ENCODE peak calls at places on chromosomes 5 and 9, in eight cellular contexts. One of them, this sample, is unnamed.

GRCh38 chr9:75866273-75866871 is 24.1 kb upstream of the PCSK5 start:
- DNase-seq in omental fat pad: peak
- DNase-seq in mucosa of gallbladder: peak
- DNase-seq in WERI-Rb-1: peak
- DNase-seq in stimulated activated CD4-positive, alpha-beta T cell treated with anti-CD3 and anti-CD28 coated beads, Interleukin-2, amount 100 ng/mL, for 48 hours: peak
- DNase-seq in fibroblast of pulmonary artery: peak
- DNase-seq in M059J: peak
- DNase-seq in NCI-H748 treated with DMSO at 0.1 percent for 48 hours: no peak
- DNase-seq in this sample: peak

GRCh38 chr5:179421156-179421895 is 76.1 kb upstream of the ADAMTS2 start:
- DNase-seq in omental fat pad: no peak
- DNase-seq in mucosa of gallbladder: no peak
- DNase-seq in WERI-Rb-1: no peak
- DNase-seq in stimulated activated CD4-positive, alpha-beta T cell treated with anti-CD3 and anti-CD28 coated beads, Interleukin-2, amount 100 ng/mL, for 48 hours: no peak
- DNase-seq in fibroblast of pulmonary artery: no peak
- DNase-seq in M059J: peak
- DNase-seq in NCI-H748 treated with DMSO at 0.1 percent for 48 hours: no peak
- DNase-seq in this sample: no peak

GRCh38 chr5:131633830-131634229 is 1.2 kb downstream of the RAPGEF6 start:
- DNase-seq in omental fat pad: no peak
- DNase-seq in mucosa of gallbladder: no peak
- DNase-seq in WERI-Rb-1: no peak
- DNase-seq in stimulated activated CD4-positive, alpha-beta T cell treated with anti-CD3 and anti-CD28 coated beads, Interleukin-2, amount 100 ng/mL, for 48 hours: no peak
- DNase-seq in fibroblast of pulmonary artery: no peak
- DNase-seq in M059J: no peak
- DNase-seq in NCI-H748 treated with DMSO at 0.1 percent for 48 hours: no peak
- DNase-seq in this sample: no peak

GRCh38 chr5:14306415-14306814 is 163.3 kb downstream of the TRIO start:
- DNase-seq in omental fat pad: no peak
- DNase-seq in mucosa of gallbladder: no peak
- DNase-seq in WERI-Rb-1: no peak
- DNase-seq in stimulated activated CD4-positive, alpha-beta T cell treated with anti-CD3 and anti-CD28 coated beads, Interleukin-2, amount 100 ng/mL, for 48 hours: no peak
- DNase-seq in fibroblast of pulmonary artery: no peak
- DNase-seq in M059J: no peak
- DNase-seq in NCI-H748 treated with DMSO at 0.1 percent for 48 hours: no peak
- DNase-seq in this sample: no peak

GRCh38 chr5:102670224-102670836 is 84.8 kb upstream of the PAM start:
- DNase-seq in omental fat pad: no peak
- DNase-seq in mucosa of gallbladder: no peak
- DNase-seq in WERI-Rb-1: peak
- DNase-seq in stimulated activated CD4-positive, alpha-beta T cell treated with anti-CD3 and anti-CD28 coated beads, Interleukin-2, amount 100 ng/mL, for 48 hours: peak
- DNase-seq in fibroblast of pulmonary artery: peak
- DNase-seq in M059J: peak
- DNase-seq in NCI-H748 treated with DMSO at 0.1 percent for 48 hours: peak
- DNase-seq in this sample: peak

GRCh38 chr9:5455181-5455580 is 4.8 kb downstream of the CD274 start:
- DNase-seq in omental fat pad: no peak
- DNase-seq in mucosa of gallbladder: no peak
- DNase-seq in WERI-Rb-1: no peak
- DNase-seq in stimulated activated CD4-positive, alpha-beta T cell treated with anti-CD3 and anti-CD28 coated beads, Interleukin-2, amount 100 ng/mL, for 48 hours: no peak
- DNase-seq in fibroblast of pulmonary artery: peak
- DNase-seq in M059J: peak
- DNase-seq in NCI-H748 treated with DMSO at 0.1 percent for 48 hours: no peak
- DNase-seq in this sample: no peak

GRCh38 chr9:84519486-84519885 is 150.0 kb upstream of the NTRK2 start:
- DNase-seq in omental fat pad: no peak
- DNase-seq in mucosa of gallbladder: no peak
- DNase-seq in WERI-Rb-1: no peak
- DNase-seq in stimulated activated CD4-positive, alpha-beta T cell treated with anti-CD3 and anti-CD28 coated beads, Interleukin-2, amount 100 ng/mL, for 48 hours: no peak
- DNase-seq in fibroblast of pulmonary artery: no peak
- DNase-seq in M059J: no peak
- DNase-seq in NCI-H748 treated with DMSO at 0.1 percent for 48 hours: peak
- DNase-seq in this sample: no peak

GRCh38 chr5:172274951-172275753 is 8.4 kb downstream of the UBTD2 start:
- DNase-seq in omental fat pad: no peak
- DNase-seq in mucosa of gallbladder: no peak
- DNase-seq in WERI-Rb-1: no peak
- DNase-seq in stimulated activated CD4-positive, alpha-beta T cell treated with anti-CD3 and anti-CD28 coated beads, Interleukin-2, amount 100 ng/mL, for 48 hours: peak
- DNase-seq in fibroblast of pulmonary artery: peak
- DNase-seq in M059J: no peak
- DNase-seq in NCI-H748 treated with DMSO at 0.1 percent for 48 hours: no peak
- DNase-seq in this sample: no peak

GRCh38 chr5:13234-13633 is 78.7 kb upstream of the PLEKHG4B start:
- DNase-seq in omental fat pad: no peak
- DNase-seq in mucosa of gallbladder: no peak
- DNase-seq in WERI-Rb-1: no peak
- DNase-seq in stimulated activated CD4-positive, alpha-beta T cell treated with anti-CD3 and anti-CD28 coated beads, Interleukin-2, amount 100 ng/mL, for 48 hours: no peak
- DNase-seq in fibroblast of pulmonary artery: no peak
- DNase-seq in M059J: no peak
- DNase-seq in NCI-H748 treated with DMSO at 0.1 percent for 48 hours: no peak
- DNase-seq in this sample: no peak

GRCh38 chr9:134571946-134572914 is 69.4 kb upstream of the COL5A1 start:
- DNase-seq in omental fat pad: no peak
- DNase-seq in mucosa of gallbladder: no peak
- DNase-seq in WERI-Rb-1: no peak
- DNase-seq in stimulated activated CD4-positive, alpha-beta T cell treated with anti-CD3 and anti-CD28 coated beads, Interleukin-2, amount 100 ng/mL, for 48 hours: no peak
- DNase-seq in fibroblast of pulmonary artery: no peak
- DNase-seq in M059J: no peak
- DNase-seq in NCI-H748 treated with DMSO at 0.1 percent for 48 hours: no peak
- DNase-seq in this sample: peak

GRCh38 chr9:33791117-33791516 is 4.2 kb upstream of the PRSS3 start:
- DNase-seq in omental fat pad: no peak
- DNase-seq in mucosa of gallbladder: no peak
- DNase-seq in WERI-Rb-1: no peak
- DNase-seq in stimulated activated CD4-positive, alpha-beta T cell treated with anti-CD3 and anti-CD28 coated beads, Interleukin-2, amount 100 ng/mL, for 48 hours: no peak
- DNase-seq in fibroblast of pulmonary artery: peak
- DNase-seq in M059J: peak
- DNase-seq in NCI-H748 treated with DMSO at 0.1 percent for 48 hours: no peak
- DNase-seq in this sample: no peak

GRCh38 chr5:150069619-150070276 is 16.6 kb downstream of the CSF1R start:
- DNase-seq in omental fat pad: no peak
- DNase-seq in mucosa of gallbladder: no peak
- DNase-seq in WERI-Rb-1: no peak
- DNase-seq in stimulated activated CD4-positive, alpha-beta T cell treated with anti-CD3 and anti-CD28 coated beads, Interleukin-2, amount 100 ng/mL, for 48 hours: no peak
- DNase-seq in fibroblast of pulmonary artery: no peak
- DNase-seq in M059J: no peak
- DNase-seq in NCI-H748 treated with DMSO at 0.1 percent for 48 hours: no peak
- DNase-seq in this sample: no peak

GRCh38 chr5:10639846-10640368 is 76.0 kb downstream of the ANKRD33B start:
- DNase-seq in omental fat pad: no peak
- DNase-seq in mucosa of gallbladder: no peak
- DNase-seq in WERI-Rb-1: no peak
- DNase-seq in stimulated activated CD4-positive, alpha-beta T cell treated with anti-CD3 and anti-CD28 coated beads, Interleukin-2, amount 100 ng/mL, for 48 hours: no peak
- DNase-seq in fibroblast of pulmonary artery: no peak
- DNase-seq in M059J: no peak
- DNase-seq in NCI-H748 treated with DMSO at 0.1 percent for 48 hours: no peak
- DNase-seq in this sample: no peak